ENCODE peak calls at places on chromosomes 13 and 19, in ten cellular contexts. One of them, this sample, is unnamed. For H3K9me3, the result is how much of the 10 kb centered on the place peaks cover.

GRCh38 chr19:8445488-8446001 is 770 bp downstream of the HNRNPM start:
- DNase-seq in lower lobe of right lung: peak
- DNase-seq in fibroblast of lung: no peak
- DNase-seq in neural progenitor cell: peak
- DNase-seq in OCI-LY7: peak
- DNase-seq in CD8-positive, alpha-beta memory T cell: peak
- DNase-seq in left ventricle myocardium inferior: peak
- DNase-seq in stomach: peak
- DNase-seq in adipocyte: peak
- DNase-seq in thoracic aorta: no peak
- DNase-seq in this sample: peak

GRCh38 chr19:41703602-41704293 is 4.7 kb upstream of the CEACAM5 start:
- DNase-seq in thoracic aorta: no peak
- DNase-seq in stomach: no peak
- DNase-seq in adipocyte: no peak
- DNase-seq in CD8-positive, alpha-beta memory T cell: no peak
- DNase-seq in OCI-LY7: no peak
- DNase-seq in left ventricle myocardium inferior: no peak
- DNase-seq in lower lobe of right lung: no peak
- DNase-seq in fibroblast of lung: no peak
- DNase-seq in neural progenitor cell: no peak
- DNase-seq in this sample: no peak

GRCh38 chr19:4456843-4457653 is 546 bp downstream of the UBXN6 start:
- DNase-seq in CD8-positive, alpha-beta memory T cell: peak
- DNase-seq in fibroblast of lung: peak
- DNase-seq in neural progenitor cell: peak
- DNase-seq in thoracic aorta: no peak
- DNase-seq in adipocyte: peak
- DNase-seq in left ventricle myocardium inferior: peak
- DNase-seq in stomach: peak
- DNase-seq in lower lobe of right lung: peak
- DNase-seq in OCI-LY7: peak
- DNase-seq in this sample: no peak

GRCh38 chr19:14058182-14059092 is 3.4 kb downstream of the PALM3 start:
- DNase-seq in adipocyte: no peak
- DNase-seq in CD8-positive, alpha-beta memory T cell: no peak
- DNase-seq in OCI-LY7: no peak
- DNase-seq in neural progenitor cell: no peak
- DNase-seq in stomach: no peak
- DNase-seq in fibroblast of lung: no peak
- DNase-seq in lower lobe of right lung: no peak
- DNase-seq in left ventricle myocardium inferior: no peak
- DNase-seq in thoracic aorta: no peak
- DNase-seq in this sample: no peak

GRCh38 chr19:48169585-48169973 is 565 bp downstream of the LIG1 start:
- DNase-seq in neural progenitor cell: peak
- DNase-seq in lower lobe of right lung: peak
- DNase-seq in stomach: peak
- DNase-seq in OCI-LY7: peak
- DNase-seq in thoracic aorta: peak
- DNase-seq in adipocyte: peak
- DNase-seq in left ventricle myocardium inferior: peak
- DNase-seq in fibroblast of lung: peak
- DNase-seq in CD8-positive, alpha-beta memory T cell: peak
- DNase-seq in this sample: peak

GRCh38 chr19:14775855-14776254 is 2.5 kb downstream of the ADGRE2 start:
- DNase-seq in OCI-LY7: no peak
- DNase-seq in stomach: peak
- DNase-seq in neural progenitor cell: no peak
- DNase-seq in CD8-positive, alpha-beta memory T cell: no peak
- DNase-seq in thoracic aorta: no peak
- DNase-seq in lower lobe of right lung: peak
- DNase-seq in left ventricle myocardium inferior: peak
- DNase-seq in fibroblast of lung: no peak
- DNase-seq in adipocyte: no peak
- DNase-seq in this sample: no peak

GRCh38 chr13:28601581-28601980 is 57.3 kb upstream of the POMP start:
- DNase-seq in stomach: no peak
- DNase-seq in OCI-LY7: no peak
- DNase-seq in lower lobe of right lung: no peak
- DNase-seq in adipocyte: no peak
- DNase-seq in CD8-positive, alpha-beta memory T cell: no peak
- DNase-seq in thoracic aorta: no peak
- DNase-seq in left ventricle myocardium inferior: no peak
- DNase-seq in fibroblast of lung: no peak
- DNase-seq in neural progenitor cell: no peak
- DNase-seq in this sample: no peak

GRCh38 chr13:50085063-50085462 is 69.8 kb downstream of the KCNRG start:
- DNase-seq in neural progenitor cell: peak
- DNase-seq in OCI-LY7: peak
- DNase-seq in left ventricle myocardium inferior: no peak
- DNase-seq in thoracic aorta: no peak
- DNase-seq in CD8-positive, alpha-beta memory T cell: no peak
- DNase-seq in stomach: no peak
- DNase-seq in adipocyte: peak
- DNase-seq in lower lobe of right lung: no peak
- DNase-seq in fibroblast of lung: peak
- DNase-seq in this sample: no peak

GRCh38 chr19:46416077-46416709 is 2.8 kb upstream of the CCDC8 start:
- DNase-seq in adipocyte: peak
- DNase-seq in fibroblast of lung: peak
- DNase-seq in OCI-LY7: peak
- DNase-seq in stomach: peak
- DNase-seq in left ventricle myocardium inferior: peak
- DNase-seq in CD8-positive, alpha-beta memory T cell: no peak
- DNase-seq in lower lobe of right lung: peak
- DNase-seq in thoracic aorta: peak
- DNase-seq in neural progenitor cell: peak
- DNase-seq in this sample: peak

DNA sequence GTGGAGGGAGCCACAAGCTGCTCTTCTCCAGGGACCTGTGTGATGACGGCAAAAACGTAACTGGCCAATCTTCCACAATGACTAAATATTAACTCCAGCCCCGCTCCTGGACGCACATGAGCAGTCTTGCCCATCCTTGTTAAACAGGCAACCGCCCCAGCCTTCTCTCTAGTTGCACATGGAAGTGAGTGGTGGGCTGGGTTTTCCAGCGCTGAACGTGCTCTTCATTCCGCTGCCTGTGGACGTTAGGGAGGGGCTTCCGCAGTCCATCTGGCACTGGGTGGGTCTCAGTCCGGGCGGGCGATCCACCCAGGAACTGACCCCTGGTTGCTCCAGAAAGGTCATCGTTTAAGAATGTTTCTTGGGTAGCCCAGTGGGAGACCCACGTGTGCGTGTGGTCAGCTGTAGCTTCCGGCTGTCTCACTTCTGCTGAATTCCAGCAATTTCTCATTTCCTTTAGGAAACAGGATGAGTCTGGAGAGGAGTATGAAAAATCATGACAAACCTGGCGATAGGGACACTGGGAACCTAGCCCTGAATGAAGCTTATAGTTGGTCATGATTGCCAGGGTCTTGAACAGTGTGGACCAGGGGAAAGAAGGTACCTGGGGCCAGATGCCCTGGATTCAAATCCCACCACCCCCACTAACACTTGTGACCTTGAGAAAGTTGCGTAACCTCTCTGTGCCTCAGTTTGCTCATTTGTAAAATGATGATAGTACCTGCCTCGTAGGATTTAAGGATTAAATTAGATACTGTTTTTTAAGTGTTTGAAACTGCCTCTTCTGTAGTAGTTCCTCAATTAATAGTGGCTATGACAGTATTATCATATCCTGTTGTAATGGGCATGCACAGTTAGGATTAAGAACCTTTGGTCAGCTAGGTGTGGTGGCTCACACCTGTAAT is 92.6 kb downstream of the SIPA1L3 start:
- DNase-seq in stomach: no peak
- DNase-seq in neural progenitor cell: no peak
- DNase-seq in left ventricle myocardium inferior: peak
- DNase-seq in OCI-LY7: no peak
- DNase-seq in fibroblast of lung: peak
- DNase-seq in thoracic aorta: no peak
- DNase-seq in lower lobe of right lung: no peak
- DNase-seq in CD8-positive, alpha-beta memory T cell: no peak
- DNase-seq in adipocyte: peak
- DNase-seq in this sample: peak
- H3K4me3 ChIP-seq in stomach: no peak
- H3K4me3 ChIP-seq in neural progenitor cell: no peak
- H3K4me3 ChIP-seq in left ventricle myocardium inferior: peak
- H3K4me3 ChIP-seq in OCI-LY7: no peak
- H3K4me3 ChIP-seq in fibroblast of lung: no peak
- H3K4me3 ChIP-seq in thoracic aorta: no peak
- H3K4me3 ChIP-seq in lower lobe of right lung: no peak
- H3K4me3 ChIP-seq in CD8-positive, alpha-beta memory T cell: no peak
- H3K4me3 ChIP-seq in adipocyte: peak
- H3K4me3 ChIP-seq in this sample: no peak

GRCh38 chr19:15885167-15885566 is 12.7 kb downstream of the CYP4F2 start:
- DNase-seq in fibroblast of lung: no peak
- DNase-seq in thoracic aorta: no peak
- DNase-seq in adipocyte: no peak
- DNase-seq in OCI-LY7: no peak
- DNase-seq in lower lobe of right lung: no peak
- DNase-seq in neural progenitor cell: no peak
- DNase-seq in stomach: no peak
- DNase-seq in left ventricle myocardium inferior: no peak
- DNase-seq in CD8-positive, alpha-beta memory T cell: no peak
- DNase-seq in this sample: no peak
- H3K9me3 ChIP-seq in fibroblast of lung: under half
- H3K9me3 ChIP-seq in thoracic aorta: under half
- H3K9me3 ChIP-seq in adipocyte: under half
- H3K9me3 ChIP-seq in OCI-LY7: under half
- H3K9me3 ChIP-seq in lower lobe of right lung: under half
- H3K9me3 ChIP-seq in neural progenitor cell: under half
- H3K9me3 ChIP-seq in stomach: under half
- H3K9me3 ChIP-seq in left ventricle myocardium inferior: under half
- H3K9me3 ChIP-seq in CD8-positive, alpha-beta memory T cell: under half
- H3K9me3 ChIP-seq in this sample: under half

GRCh38 chr19:3404324-3405260 is 38.2 kb downstream of the NFIC start:
- DNase-seq in adipocyte: peak
- DNase-seq in neural progenitor cell: no peak
- DNase-seq in OCI-LY7: no peak
- DNase-seq in CD8-positive, alpha-beta memory T cell: no peak
- DNase-seq in lower lobe of right lung: peak
- DNase-seq in thoracic aorta: peak
- DNase-seq in fibroblast of lung: peak
- DNase-seq in left ventricle myocardium inferior: peak
- DNase-seq in stomach: peak
- DNase-seq in this sample: peak

GRCh38 chr19:3403489-3404323 is 37.3 kb downstream of the NFIC start:
- DNase-seq in CD8-positive, alpha-beta memory T cell: no peak
- DNase-seq in lower lobe of right lung: peak
- DNase-seq in adipocyte: peak
- DNase-seq in neural progenitor cell: no peak
- DNase-seq in left ventricle myocardium inferior: peak
- DNase-seq in fibroblast of lung: peak
- DNase-seq in thoracic aorta: peak
- DNase-seq in stomach: peak
- DNase-seq in OCI-LY7: no peak
- DNase-seq in this sample: peak

GRCh38 chr19:3406571-3407111 is 40.3 kb downstream of the NFIC start:
- DNase-seq in lower lobe of right lung: no peak
- DNase-seq in adipocyte: no peak
- DNase-seq in thoracic aorta: no peak
- DNase-seq in fibroblast of lung: no peak
- DNase-seq in OCI-LY7: no peak
- DNase-seq in stomach: no peak
- DNase-seq in CD8-positive, alpha-beta memory T cell: no peak
- DNase-seq in left ventricle myocardium inferior: no peak
- DNase-seq in neural progenitor cell: no peak
- DNase-seq in this sample: no peak

GRCh38 chr19:3402631-3403443 is 36.5 kb downstream of the NFIC start:
- DNase-seq in neural progenitor cell: no peak
- DNase-seq in CD8-positive, alpha-beta memory T cell: no peak
- DNase-seq in stomach: no peak
- DNase-seq in OCI-LY7: no peak
- DNase-seq in adipocyte: no peak
- DNase-seq in left ventricle myocardium inferior: no peak
- DNase-seq in fibroblast of lung: no peak
- DNase-seq in thoracic aorta: no peak
- DNase-seq in lower lobe of right lung: no peak
- DNase-seq in this sample: no peak

GRCh38 chr19:3405261-3405653 is 38.9 kb downstream of the NFIC start:
- DNase-seq in neural progenitor cell: no peak
- DNase-seq in thoracic aorta: no peak
- DNase-seq in OCI-LY7: no peak
- DNase-seq in fibroblast of lung: no peak
- DNase-seq in adipocyte: no peak
- DNase-seq in lower lobe of right lung: no peak
- DNase-seq in left ventricle myocardium inferior: no peak
- DNase-seq in CD8-positive, alpha-beta memory T cell: no peak
- DNase-seq in stomach: no peak
- DNase-seq in this sample: no peak
- H3K4me3 ChIP-seq in neural progenitor cell: no peak
- H3K4me3 ChIP-seq in thoracic aorta: peak
- H3K4me3 ChIP-seq in OCI-LY7: no peak
- H3K4me3 ChIP-seq in fibroblast of lung: no peak
- H3K4me3 ChIP-seq in adipocyte: peak
- H3K4me3 ChIP-seq in lower lobe of right lung: peak
- H3K4me3 ChIP-seq in left ventricle myocardium inferior: peak
- H3K4me3 ChIP-seq in CD8-positive, alpha-beta memory T cell: no peak
- H3K4me3 ChIP-seq in stomach: peak
- H3K4me3 ChIP-seq in this sample: no peak

GRCh38 chr19:6955082-6955481 is 66.1 kb downstream of the MBD3L2B start:
- DNase-seq in adipocyte: no peak
- DNase-seq in neural progenitor cell: no peak
- DNase-seq in lower lobe of right lung: no peak
- DNase-seq in fibroblast of lung: no peak
- DNase-seq in CD8-positive, alpha-beta memory T cell: no peak
- DNase-seq in stomach: no peak
- DNase-seq in left ventricle myocardium inferior: no peak
- DNase-seq in thoracic aorta: no peak
- DNase-seq in OCI-LY7: no peak
- DNase-seq in this sample: no peak

GRCh38 chr19:6963937-6964336 is 57.3 kb downstream of the MBD3L2B start:
- DNase-seq in neural progenitor cell: no peak
- DNase-seq in lower lobe of right lung: no peak
- DNase-seq in OCI-LY7: peak
- DNase-seq in thoracic aorta: no peak
- DNase-seq in left ventricle myocardium inferior: no peak
- DNase-seq in fibroblast of lung: no peak
- DNase-seq in stomach: no peak
- DNase-seq in adipocyte: no peak
- DNase-seq in CD8-positive, alpha-beta memory T cell: peak
- DNase-seq in this sample: no peak

GRCh38 chr19:6956573-6956972 is 64.7 kb downstream of the MBD3L2B start:
- DNase-seq in lower lobe of right lung: no peak
- DNase-seq in CD8-positive, alpha-beta memory T cell: no peak
- DNase-seq in fibroblast of lung: no peak
- DNase-seq in stomach: no peak
- DNase-seq in thoracic aorta: no peak
- DNase-seq in OCI-LY7: no peak
- DNase-seq in neural progenitor cell: no peak
- DNase-seq in left ventricle myocardium inferior: no peak
- DNase-seq in adipocyte: no peak
- DNase-seq in this sample: no peak

GRCh38 chr19:6963259-6963852 is 57.9 kb downstream of the MBD3L2B start:
- DNase-seq in neural progenitor cell: no peak
- DNase-seq in thoracic aorta: no peak
- DNase-seq in fibroblast of lung: no peak
- DNase-seq in OCI-LY7: no peak
- DNase-seq in CD8-positive, alpha-beta memory T cell: no peak
- DNase-seq in adipocyte: no peak
- DNase-seq in left ventricle myocardium inferior: no peak
- DNase-seq in stomach: no peak
- DNase-seq in lower lobe of right lung: no peak
- DNase-seq in this sample: no peak

GRCh38 chr19:6958786-6959185 is 62.4 kb downstream of the MBD3L2B start:
- DNase-seq in OCI-LY7: no peak
- DNase-seq in neural progenitor cell: no peak
- DNase-seq in fibroblast of lung: no peak
- DNase-seq in CD8-positive, alpha-beta memory T cell: no peak
- DNase-seq in stomach: no peak
- DNase-seq in adipocyte: no peak
- DNase-seq in lower lobe of right lung: peak
- DNase-seq in thoracic aorta: no peak
- DNase-seq in left ventricle myocardium inferior: no peak
- DNase-seq in this sample: no peak
- H3K9me3 ChIP-seq in OCI-LY7: under half
- H3K9me3 ChIP-seq in neural progenitor cell: under half
- H3K9me3 ChIP-seq in fibroblast of lung: under half
- H3K9me3 ChIP-seq in CD8-positive, alpha-beta memory T cell: under half
- H3K9me3 ChIP-seq in stomach: under half
- H3K9me3 ChIP-seq in adipocyte: under half
- H3K9me3 ChIP-seq in lower lobe of right lung: under half
- H3K9me3 ChIP-seq in thoracic aorta: under half
- H3K9me3 ChIP-seq in left ventricle myocardium inferior: under half
- H3K9me3 ChIP-seq in this sample: under half

This sample was measured in MG63.